ENCODE peak calls at places on chromosomes 4 and X, in ten cellular contexts. S, H, Y, T, X, W, E, V, M and I are unnamed samples.

GRCh38 chrX:108736509-108737479 is at the start of gene IRS4:
- DNase-seq in S (no peak), M (no peak), T (no peak), Y (no peak), W (no peak), E (no peak), H (peak), X (peak), V (no peak), I (no peak)

GRCh38 chr4:2347190-2347589 is 71.3 kb downstream of the ZFYVE28 start:
- DNase-seq in M (no peak), V (no peak), H (no peak), W (no peak), S (no peak), Y (no peak), T (no peak), E (no peak), X (no peak), I (no peak)

GRCh38 chr4:113636877-113637276 is 124.7 kb downstream of the CAMK2D start:
- DNase-seq in E (no peak), V (no peak), M (peak), T (no peak), S (peak), W (peak), H (no peak), Y (peak), X (no peak), I (no peak)

GRCh38 chrX:100748133-100748532 is 16.2 kb upstream of the SYTL4 start:
- DNase-seq in Y (no peak), X (peak), E (no peak), H (no peak), T (no peak), S (no peak), M (no peak), V (no peak), W (no peak), I (no peak)

GRCh38 chr4:168717852-168718251 is 221.0 kb downstream of the PALLD start:
- DNase-seq in H (no peak), Y (peak), W (no peak), T (no peak), M (no peak), X (peak), S (no peak), E (no peak), V (no peak), I (no peak)

GRCh38 chr4:16233569-16234177 is 7.4 kb upstream of the TAPT1 start:
- DNase-seq in X (no peak), T (no peak), H (no peak), S (no peak), M (no peak), Y (no peak), V (no peak), W (no peak), E (no peak), I (no peak)

GRCh38 chr4:6230827-6231662 is 30.7 kb upstream of the JAKMIP1 start:
- DNase-seq in M (no peak), W (no peak), Y (no peak), T (no peak), H (no peak), X (no peak), V (no peak), S (no peak), E (no peak), I (no peak)

GRCh38 chr4:3419836-3420605 is 21.7 kb upstream of the HGFAC start:
- DNase-seq in S (no peak), W (no peak), E (no peak), M (no peak), T (no peak), H (no peak), Y (no peak), V (no peak), X (no peak), I (no peak)

GRCh38 chr4:185774815-185775684 is 36.9 kb downstream of the SORBS2 start:
- DNase-seq in W (no peak), E (no peak), S (peak), V (no peak), H (no peak), M (no peak), Y (peak), T (no peak), X (peak), I (peak)

GRCh38 chrX:9598344-9598743 is 133.5 kb downstream of the TBL1X start:
- DNase-seq in W (no peak), V (no peak), H (no peak), X (no peak), Y (no peak), E (no peak), M (no peak), T (no peak), S (no peak), I (no peak)

GRCh38 chr4:114077610-114078009 is 98.2 kb upstream of the ARSJ start:
- DNase-seq in V (no peak), E (no peak), T (no peak), X (peak), Y (peak), W (no peak), S (peak), M (no peak), H (no peak), I (peak)

GRCh38 chrX:13893826-13894225 is 76.9 kb upstream of the GPM6B start:
- DNase-seq in X (no peak), S (no peak), W (no peak), H (no peak), Y (no peak), E (no peak), T (no peak), M (no peak), V (no peak), I (no peak)

GRCh38 chr4:3786196-3786869 is 20.1 kb downstream of the ADRA2C start:
- DNase-seq in X (no peak), T (no peak), H (no peak), V (no peak), E (no peak), M (no peak), S (no peak), Y (no peak), W (no peak), I (no peak)

GRCh38 chr4:47731182-47731581 is 106.7 kb downstream of the CORIN start:
- DNase-seq in H (no peak), W (no peak), S (no peak), M (no peak), X (no peak), E (no peak), T (no peak), V (no peak), Y (no peak), I (no peak)

GRCh38 chrX:21798677-21799219 is 40.7 kb upstream of the MBTPS2 start:
- DNase-seq in Y (peak), E (no peak), M (no peak), W (no peak), S (peak), X (peak), V (no peak), H (no peak), T (no peak), I (no peak)

GRCh38 chr4:104490096-104490769 is 4.5 kb downstream of the CXXC4 start:
- DNase-seq in T (no peak), H (peak), S (no peak), Y (no peak), X (no peak), E (no peak), W (no peak), M (no peak), V (no peak), I (no peak)

GRCh38 chrX:3697701-3698279 is 15.7 kb downstream of the PRKX start:
- DNase-seq in W (no peak), S (no peak), V (no peak), M (no peak), H (peak), X (peak), T (no peak), Y (peak), E (peak), I (no peak)

GRCh38 chr4:185771696-185772390 is 40.2 kb downstream of the SORBS2 start:
- DNase-seq in X (peak), H (no peak), V (no peak), W (no peak), S (no peak), E (no peak), M (no peak), T (no peak), Y (no peak), I (no peak)

GRCh38 chr4:121706595-121707021 is 9.8 kb upstream of the ANXA5 start:
- DNase-seq in S (no peak), W (peak), Y (peak), H (no peak), T (peak), E (no peak), V (peak), M (peak), X (no peak), I (no peak)

GRCh38 chr4:100417565-100417964 is 100.3 kb downstream of the EMCN start:
- DNase-seq in E (no peak), S (no peak), X (peak), T (no peak), V (no peak), W (no peak), M (no peak), Y (peak), H (no peak), I (no peak)

GRCh38 chr4:38905657-38906398 is 38.2 kb downstream of the FAM114A1 start:
- DNase-seq in W (no peak), V (no peak), M (no peak), E (no peak), T (no peak), X (no peak), H (no peak), Y (no peak), S (no peak), I (no peak)

GRCh38 chr4:80806472-80806871 is 224.0 kb upstream of the BMP3 start:
- DNase-seq in E (no peak), W (no peak), V (no peak), M (no peak), S (no peak), X (peak), Y (no peak), H (no peak), T (no peak), I (no peak)

GRCh38 chrX:15815779-15816452 is 25.6 kb downstream of the ZRSR2 start:
- DNase-seq in S (no peak), W (no peak), X (peak), H (no peak), E (no peak), V (peak), M (peak), Y (peak), T (no peak), I (no peak)

GRCh38 chrX:53795583-53795982 is 109.1 kb upstream of the HUWE1 start:
- DNase-seq in E (no peak), V (no peak), X (no peak), H (no peak), T (no peak), Y (peak), W (no peak), M (no peak), S (no peak), I (no peak)